ENCODE peak calls at places on chromosome 13, in eight cellular contexts. One of them, this sample, is unnamed.
A peak's percentile ranks its signal among the peaks of the same experiment; 100 is the strongest.

GRCh38 chr13:42740753-42741152 is 40.6 kb upstream of the FAM216B start:
- DNase-seq in brain microvascular endothelial cell: peak; percentile 31
- DNase-seq in tibial nerve: no peak
- DNase-seq in BE2C: peak; percentile 55
- DNase-seq in uterus: no peak
- DNase-seq in heart left ventricle: peak; percentile 73
- DNase-seq in mucosa of descending colon: peak; percentile 62
- DNase-seq in fibroblast of lung: no peak
- DNase-seq in this sample: no peak

GRCh38 chr13:100674363-100674847 is at the start of gene TMTC4:
- DNase-seq in mucosa of descending colon: no peak
- DNase-seq in brain microvascular endothelial cell: no peak
- DNase-seq in uterus: no peak
- DNase-seq in fibroblast of lung: no peak
- DNase-seq in tibial nerve: no peak
- DNase-seq in heart left ventricle: no peak
- DNase-seq in BE2C: no peak
- DNase-seq in this sample: no peak

GRCh38 chr13:91375119-91375729 is 23.2 kb upstream of the GPC5 start:
- DNase-seq in mucosa of descending colon: no peak
- DNase-seq in BE2C: peak; percentile 22
- DNase-seq in tibial nerve: no peak
- DNase-seq in fibroblast of lung: no peak
- DNase-seq in brain microvascular endothelial cell: no peak
- DNase-seq in heart left ventricle: no peak
- DNase-seq in uterus: no peak
- DNase-seq in this sample: peak; percentile 35

GRCh38 chr13:46936525-46936924 is 39.7 kb upstream of the HTR2A start:
- DNase-seq in mucosa of descending colon: no peak
- DNase-seq in brain microvascular endothelial cell: no peak
- DNase-seq in BE2C: no peak
- DNase-seq in tibial nerve: no peak
- DNase-seq in heart left ventricle: no peak
- DNase-seq in uterus: no peak
- DNase-seq in fibroblast of lung: no peak
- DNase-seq in this sample: no peak

GRCh38 chr13:110044521-110045200 is 258.3 kb upstream of the IRS2 start:
- DNase-seq in uterus: no peak
- DNase-seq in mucosa of descending colon: no peak
- DNase-seq in heart left ventricle: no peak
- DNase-seq in fibroblast of lung: peak; percentile 63
- DNase-seq in brain microvascular endothelial cell: no peak
- DNase-seq in tibial nerve: no peak
- DNase-seq in BE2C: no peak
- DNase-seq in this sample: peak; percentile 51

GRCh38 chr13:74555291-74556001 is 421.2 kb upstream of the KLF12 start:
- DNase-seq in uterus: no peak
- DNase-seq in brain microvascular endothelial cell: no peak
- DNase-seq in BE2C: peak; percentile 66
- DNase-seq in tibial nerve: no peak
- DNase-seq in heart left ventricle: no peak
- DNase-seq in fibroblast of lung: no peak
- DNase-seq in mucosa of descending colon: no peak
- DNase-seq in this sample: no peak

GRCh38 chr13:102328909-102329308 is 72.9 kb downstream of the FGF14 start:
- DNase-seq in mucosa of descending colon: no peak
- DNase-seq in heart left ventricle: no peak
- DNase-seq in uterus: no peak
- DNase-seq in BE2C: no peak
- DNase-seq in tibial nerve: no peak
- DNase-seq in brain microvascular endothelial cell: no peak
- DNase-seq in fibroblast of lung: no peak
- DNase-seq in this sample: no peak

GRCh38 chr13:113489171-113489548 is 1.4 kb downstream of the DCUN1D2 start:
- DNase-seq in BE2C: no peak
- DNase-seq in uterus: no peak
- DNase-seq in heart left ventricle: no peak
- DNase-seq in brain microvascular endothelial cell: no peak
- DNase-seq in fibroblast of lung: no peak
- DNase-seq in mucosa of descending colon: no peak
- DNase-seq in tibial nerve: no peak
- DNase-seq in this sample: no peak

GRCh38 chr13:99356216-99357089 is 49.3 kb upstream of the GPR183 start:
- DNase-seq in uterus: no peak
- DNase-seq in mucosa of descending colon: no peak
- DNase-seq in brain microvascular endothelial cell: peak; percentile 96
- DNase-seq in tibial nerve: no peak
- DNase-seq in BE2C: no peak
- DNase-seq in heart left ventricle: peak; percentile 52
- DNase-seq in fibroblast of lung: peak; percentile 92
- DNase-seq in this sample: peak; percentile 72

GRCh38 chr13:99357920-99358319 is 50.7 kb upstream of the GPR183 start:
- DNase-seq in tibial nerve: no peak
- DNase-seq in heart left ventricle: no peak
- DNase-seq in BE2C: no peak
- DNase-seq in mucosa of descending colon: no peak
- DNase-seq in fibroblast of lung: no peak
- DNase-seq in uterus: no peak
- DNase-seq in brain microvascular endothelial cell: no peak
- DNase-seq in this sample: no peak

GRCh38 chr13:99355267-99356215 is 48.3 kb upstream of the GPR183 start:
- DNase-seq in uterus: no peak
- DNase-seq in mucosa of descending colon: no peak
- DNase-seq in heart left ventricle: no peak
- DNase-seq in tibial nerve: no peak
- DNase-seq in brain microvascular endothelial cell: no peak
- DNase-seq in BE2C: no peak
- DNase-seq in fibroblast of lung: no peak
- DNase-seq in this sample: no peak

GRCh38 chr13:99359493-99359892 is 52.3 kb upstream of the GPR183 start:
- DNase-seq in brain microvascular endothelial cell: no peak
- DNase-seq in tibial nerve: no peak
- DNase-seq in BE2C: no peak
- DNase-seq in fibroblast of lung: no peak
- DNase-seq in uterus: no peak
- DNase-seq in heart left ventricle: no peak
- DNase-seq in mucosa of descending colon: no peak
- DNase-seq in this sample: no peak

GRCh38 chr13:99357149-99357596 is 50.0 kb upstream of the GPR183 start:
- DNase-seq in tibial nerve: no peak
- DNase-seq in BE2C: no peak
- DNase-seq in brain microvascular endothelial cell: peak; percentile 91
- DNase-seq in fibroblast of lung: peak; percentile 89
- DNase-seq in mucosa of descending colon: no peak
- DNase-seq in uterus: no peak
- DNase-seq in heart left ventricle: no peak
- DNase-seq in this sample: peak; percentile 81
- H3K4me3 ChIP-seq in tibial nerve: no peak overlapping the region
- H3K4me3 ChIP-seq in BE2C: no peak overlapping the region
- H3K4me3 ChIP-seq in brain microvascular endothelial cell: no peak overlapping the region
- H3K4me3 ChIP-seq in fibroblast of lung: no peak overlapping the region
- H3K4me3 ChIP-seq in mucosa of descending colon: no peak overlapping the region
- H3K4me3 ChIP-seq in uterus: no peak overlapping the region
- H3K4me3 ChIP-seq in heart left ventricle: no peak overlapping the region
- H3K4me3 ChIP-seq in this sample: no peak overlapping the region

DNA sequence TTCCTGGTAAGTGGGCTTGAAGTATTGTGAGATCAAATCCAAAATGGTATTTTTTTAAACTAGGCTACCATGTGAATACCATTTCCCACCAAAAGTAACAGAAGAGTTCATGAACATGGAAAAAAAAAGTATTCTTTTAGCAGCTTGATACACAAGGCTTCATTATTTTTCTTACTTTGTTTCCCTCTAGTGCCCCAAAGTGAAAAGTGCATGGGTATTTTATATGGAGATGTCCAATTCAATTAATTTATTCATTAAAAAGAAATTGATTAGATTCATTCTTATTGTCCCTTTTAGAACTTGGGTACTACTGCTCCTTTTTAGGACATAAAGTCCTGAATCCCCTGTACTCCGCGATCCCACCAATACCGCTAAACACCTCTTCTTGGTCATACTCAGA is 28.6 kb upstream of the SCEL start:
- DNase-seq in heart left ventricle: no peak
- DNase-seq in uterus: no peak
- DNase-seq in tibial nerve: no peak
- DNase-seq in mucosa of descending colon: no peak
- DNase-seq in BE2C: no peak
- DNase-seq in brain microvascular endothelial cell: no peak
- DNase-seq in fibroblast of lung: no peak
- DNase-seq in this sample: peak; percentile 15
- TF ChIP-seq CTCF in heart left ventricle: no peak
- TF ChIP-seq CTCF in uterus: no peak
- TF ChIP-seq CTCF in tibial nerve: no peak
- TF ChIP-seq CTCF in mucosa of descending colon: no peak
- TF ChIP-seq CTCF in BE2C: peak; percentile 13
- TF ChIP-seq CTCF in brain microvascular endothelial cell: peak; percentile 8
- TF ChIP-seq CTCF in fibroblast of lung: no peak
- TF ChIP-seq CTCF in this sample: peak; percentile 27

GRCh38 chr13:49400755-49401659 is 42.9 kb downstream of the CAB39L start:
- DNase-seq in tibial nerve: no peak
- DNase-seq in heart left ventricle: no peak
- DNase-seq in BE2C: no peak
- DNase-seq in fibroblast of lung: peak; percentile 45
- DNase-seq in uterus: peak; percentile 60
- DNase-seq in brain microvascular endothelial cell: peak; percentile 33
- DNase-seq in mucosa of descending colon: no peak
- DNase-seq in this sample: peak; percentile 72

GRCh38 chr13:49395416-49396277 is 48.2 kb downstream of the CAB39L start:
- DNase-seq in tibial nerve: no peak
- DNase-seq in brain microvascular endothelial cell: no peak
- DNase-seq in fibroblast of lung: no peak
- DNase-seq in heart left ventricle: peak; percentile 51
- DNase-seq in uterus: peak; percentile 47
- DNase-seq in mucosa of descending colon: no peak
- DNase-seq in BE2C: no peak
- DNase-seq in this sample: peak; percentile 88

GRCh38 chr13:49404621-49405020 is 39.2 kb downstream of the CAB39L start:
- DNase-seq in mucosa of descending colon: no peak
- DNase-seq in heart left ventricle: no peak
- DNase-seq in fibroblast of lung: no peak
- DNase-seq in uterus: no peak
- DNase-seq in BE2C: no peak
- DNase-seq in tibial nerve: no peak
- DNase-seq in brain microvascular endothelial cell: no peak
- DNase-seq in this sample: no peak

GRCh38 chr13:49403966-49404365 is 39.9 kb downstream of the CAB39L start:
- DNase-seq in heart left ventricle: no peak
- DNase-seq in mucosa of descending colon: no peak
- DNase-seq in BE2C: no peak
- DNase-seq in tibial nerve: no peak
- DNase-seq in uterus: no peak
- DNase-seq in brain microvascular endothelial cell: no peak
- DNase-seq in fibroblast of lung: no peak
- DNase-seq in this sample: no peak

DNA sequence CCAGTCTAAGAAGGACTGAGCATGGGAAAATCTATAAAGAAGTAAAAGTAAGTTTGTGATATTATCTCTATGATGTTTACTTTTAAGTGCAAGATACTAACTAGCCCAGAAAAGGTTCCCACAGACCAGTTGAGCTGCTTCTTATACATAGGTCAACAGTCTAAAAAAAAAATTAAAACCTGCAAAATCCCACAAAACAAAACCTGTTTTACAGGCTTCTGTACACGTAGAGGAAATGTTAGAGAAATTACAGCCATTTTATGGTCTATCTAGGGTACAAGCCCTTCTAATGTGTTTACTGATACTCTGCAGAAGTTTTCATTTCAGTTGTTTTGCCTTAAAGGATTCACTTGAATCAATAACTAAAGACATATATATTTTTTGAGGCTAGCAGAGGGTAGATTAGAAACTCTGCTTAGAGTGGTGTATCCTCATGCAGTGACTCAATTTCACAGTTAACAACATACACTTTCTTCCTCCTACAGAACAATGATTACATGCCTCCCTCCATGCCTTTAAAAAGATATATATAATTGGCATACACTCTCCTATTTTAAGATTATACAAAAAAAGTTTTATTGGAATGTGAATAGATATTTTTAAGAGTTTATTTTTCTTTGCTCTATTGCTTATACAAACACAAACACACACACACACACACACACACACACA is 43.9 kb downstream of the CAB39L start:
- DNase-seq in fibroblast of lung: no peak
- DNase-seq in BE2C: no peak
- DNase-seq in heart left ventricle: no peak
- DNase-seq in mucosa of descending colon: no peak
- DNase-seq in tibial nerve: no peak
- DNase-seq in brain microvascular endothelial cell: no peak
- DNase-seq in uterus: no peak
- DNase-seq in this sample: no peak
- H3K4me3 ChIP-seq in fibroblast of lung: no peak overlapping the region
- H3K4me3 ChIP-seq in BE2C: no peak overlapping the region
- H3K4me3 ChIP-seq in heart left ventricle: peak overlapping the region; percentile 48
- H3K4me3 ChIP-seq in mucosa of descending colon: no peak overlapping the region
- H3K4me3 ChIP-seq in tibial nerve: peak overlapping the region; percentile 39
- H3K4me3 ChIP-seq in brain microvascular endothelial cell: no peak overlapping the region
- H3K4me3 ChIP-seq in uterus: peak overlapping the region; percentile 38
- H3K4me3 ChIP-seq in this sample: no peak overlapping the region

GRCh38 chr13:40994581-40995230 is 24.4 kb downstream of the ELF1 start:
- DNase-seq in BE2C: no peak
- DNase-seq in tibial nerve: no peak
- DNase-seq in brain microvascular endothelial cell: no peak
- DNase-seq in heart left ventricle: no peak
- DNase-seq in uterus: no peak
- DNase-seq in mucosa of descending colon: no peak
- DNase-seq in fibroblast of lung: no peak
- DNase-seq in this sample: no peak

GRCh38 chr13:40993119-40993518 is 26.0 kb downstream of the ELF1 start:
- DNase-seq in uterus: no peak
- DNase-seq in fibroblast of lung: no peak
- DNase-seq in mucosa of descending colon: peak; percentile 46
- DNase-seq in brain microvascular endothelial cell: no peak
- DNase-seq in heart left ventricle: no peak
- DNase-seq in tibial nerve: no peak
- DNase-seq in BE2C: no peak
- DNase-seq in this sample: peak; percentile 21

GRCh38 chr13:40995997-40996396 is 23.1 kb downstream of the ELF1 start:
- DNase-seq in BE2C: no peak
- DNase-seq in brain microvascular endothelial cell: no peak
- DNase-seq in fibroblast of lung: no peak
- DNase-seq in tibial nerve: no peak
- DNase-seq in mucosa of descending colon: no peak
- DNase-seq in uterus: no peak
- DNase-seq in heart left ventricle: no peak
- DNase-seq in this sample: no peak

GRCh38 chr13:40992678-40993077 is 26.4 kb downstream of the ELF1 start:
- DNase-seq in BE2C: no peak
- DNase-seq in fibroblast of lung: no peak
- DNase-seq in mucosa of descending colon: no peak
- DNase-seq in heart left ventricle: no peak
- DNase-seq in tibial nerve: no peak
- DNase-seq in uterus: no peak
- DNase-seq in brain microvascular endothelial cell: no peak
- DNase-seq in this sample: peak; percentile 24

DNA sequence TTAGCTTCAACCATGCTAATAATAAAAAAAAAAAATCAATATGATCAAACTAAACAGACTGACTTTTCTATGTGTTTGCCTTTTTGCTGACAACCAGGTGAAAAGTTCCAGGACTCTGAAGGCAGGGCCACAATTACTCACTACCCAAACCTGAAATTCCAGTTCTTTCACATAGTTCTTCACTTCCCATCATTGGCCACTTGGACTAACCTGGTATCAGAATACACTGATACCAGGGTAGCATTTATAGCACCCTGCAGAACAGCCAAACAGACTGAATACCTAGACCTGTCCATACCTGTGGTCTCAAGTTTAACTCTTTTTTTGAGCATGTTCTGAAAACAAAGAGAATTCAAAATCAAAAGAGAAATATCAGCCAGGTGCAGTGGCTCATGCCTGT is 25.1 kb downstream of the ELF1 start:
- DNase-seq in heart left ventricle: no peak
- DNase-seq in BE2C: no peak
- DNase-seq in tibial nerve: no peak
- DNase-seq in fibroblast of lung: no peak
- DNase-seq in mucosa of descending colon: no peak
- DNase-seq in brain microvascular endothelial cell: no peak
- DNase-seq in uterus: no peak
- DNase-seq in this sample: no peak
- TF ChIP-seq CTCF in heart left ventricle: no peak
- TF ChIP-seq CTCF in BE2C: no peak
- TF ChIP-seq CTCF in tibial nerve: no peak
- TF ChIP-seq CTCF in fibroblast of lung: no peak
- TF ChIP-seq CTCF in mucosa of descending colon: no peak
- TF ChIP-seq CTCF in brain microvascular endothelial cell: no peak
- TF ChIP-seq CTCF in uterus: no peak
- TF ChIP-seq CTCF in this sample: no peak